ENCODE peak calls at places on chromosome 10, in nine cellular contexts. P is lower leg skin, O is tibial artery, B is upper lobe of right lung, X is bronchial epithelial cell, M is cardiac muscle cell, T is AG10803, N is HCT116, L is fibroblast of lung. D is an unnamed sample.

GRCh38 chr10:101834341-101834740 is 9.3 kb downstream of the KCNIP2 start:
- DNase-seq in P (no peak), O (peak), B (peak), X (no peak), M (no peak), T (no peak), N (no peak), L (no peak), D (no peak)

GRCh38 chr10:115432188-115432819 is 339.1 kb downstream of the ATRNL1 start:
- DNase-seq in P (no peak), O (no peak), B (no peak), X (peak), M (peak), T (peak), N (peak), L (peak), D (peak)

GRCh38 chr10:3195706-3196105 is 23.1 kb upstream of the PITRM1 start:
- DNase-seq in P (no peak), O (no peak), B (no peak), X (no peak), M (no peak), T (no peak), N (no peak), L (no peak), D (no peak)

GRCh38 chr10:131101011-131101410 is 210.5 kb downstream of the TCERG1L start:
- DNase-seq in P (no peak), O (no peak), B (no peak), X (no peak), M (no peak), T (no peak), N (no peak), L (no peak), D (no peak)

GRCh38 chr10:121710971-121711370 is 112.7 kb upstream of the FGFR2 start:
- DNase-seq in P (no peak), O (no peak), B (no peak), X (no peak), M (no peak), T (no peak), N (no peak), L (no peak), D (no peak)

GRCh38 chr10:123558651-123559050 is 107.5 kb upstream of the GPR26 start:
- DNase-seq in P (peak), O (no peak), B (no peak), X (no peak), M (no peak), T (no peak), N (no peak), L (no peak), D (no peak)

GRCh38 chr10:43049081-43049551 is 27.8 kb upstream of the RET start:
- DNase-seq in P (peak), O (no peak), B (peak), X (no peak), M (no peak), T (no peak), N (no peak), L (no peak), D (no peak)

GRCh38 chr10:126904807-126905686 is at the start of gene DOCK1:
- DNase-seq in P (peak), O (peak), B (peak), X (peak), M (peak), T (peak), N (peak), L (peak), D (peak)

GRCh38 chr10:52703451-52703850 is 69.1 kb downstream of the MBL2 start:
- DNase-seq in P (no peak), O (no peak), B (no peak), X (peak), M (no peak), T (no peak), N (no peak), L (no peak), D (no peak)

GRCh38 chr10:52706347-52707070 is 66.1 kb downstream of the MBL2 start:
- DNase-seq in P (no peak), O (no peak), B (no peak), X (no peak), M (peak), T (peak), N (no peak), L (no peak), D (no peak)

GRCh38 chr10:52701647-52702046 is 70.9 kb downstream of the MBL2 start:
- DNase-seq in P (no peak), O (no peak), B (no peak), X (no peak), M (no peak), T (no peak), N (no peak), L (peak), D (peak)

GRCh38 chr10:52703898-52704297 is 68.7 kb downstream of the MBL2 start:
- DNase-seq in P (no peak), O (no peak), B (no peak), X (no peak), M (peak), T (no peak), N (no peak), L (no peak), D (no peak)
- H3K4me3 ChIP-seq in P (no peak), O (no peak), B (no peak), X (no peak), M (no peak), T (no peak), N (no peak), L (no peak), D (no peak)

DNA sequence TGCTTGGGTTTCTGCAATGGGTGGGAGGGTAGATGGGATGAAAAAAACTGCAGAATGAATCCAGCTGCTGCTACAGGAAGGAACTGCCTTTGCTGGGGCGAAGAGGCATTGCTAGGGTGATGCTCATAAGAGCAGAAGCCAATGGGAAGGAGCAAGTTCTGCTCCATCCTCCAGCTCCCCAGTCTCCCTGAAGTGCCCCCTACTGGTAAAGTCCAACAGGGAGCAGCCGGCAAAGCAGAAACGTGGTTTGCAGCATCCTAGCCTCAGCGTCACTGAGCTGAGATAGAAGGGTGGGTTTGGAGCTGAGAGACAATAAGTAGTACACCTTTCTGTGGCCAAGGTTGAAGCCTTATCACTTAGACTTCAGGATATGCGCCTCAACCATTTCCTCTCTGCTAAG is 220.5 kb downstream of the CCSER2 start:
- DNase-seq in P (no peak), O (no peak), B (no peak), X (no peak), M (no peak), T (no peak), N (no peak), L (no peak), D (no peak)
- TF ChIP-seq CTCF in P (no peak), O (no peak), B (no peak), X (peak), M (peak), T (peak), N (peak), L (peak), D (peak)

GRCh38 chr10:53841746-53842145 is 959.3 kb downstream of the PCDH15 start:
- DNase-seq in P (no peak), O (no peak), B (no peak), X (no peak), M (no peak), T (no peak), N (no peak), L (no peak), D (no peak)
- H3K4me3 ChIP-seq in P (no peak), O (no peak), B (no peak), X (no peak), M (no peak), T (no peak), N (no peak), L (no peak), D (no peak)

GRCh38 chr10:84216834-84217233 is 8.5 kb downstream of the LRIT2 start:
- DNase-seq in P (peak), O (no peak), B (no peak), X (no peak), M (no peak), T (no peak), N (no peak), L (no peak), D (no peak)

GRCh38 chr10:84214046-84214572 is 11.2 kb downstream of the LRIT2 start:
- DNase-seq in P (peak), O (no peak), B (no peak), X (no peak), M (no peak), T (no peak), N (no peak), L (no peak), D (no peak)

GRCh38 chr10:84213076-84213475 is 12.3 kb downstream of the LRIT2 start:
- DNase-seq in P (peak), O (no peak), B (no peak), X (no peak), M (no peak), T (no peak), N (no peak), L (no peak), D (no peak)

GRCh38 chr10:84212015-84212414 is 13.3 kb downstream of the LRIT2 start:
- DNase-seq in P (peak), O (no peak), B (no peak), X (no peak), M (no peak), T (no peak), N (no peak), L (no peak), D (no peak)

GRCh38 chr10:84214612-84215235 is 10.6 kb downstream of the LRIT2 start:
- DNase-seq in P (peak), O (no peak), B (no peak), X (peak), M (peak), T (no peak), N (peak), L (no peak), D (no peak)
- TF ChIP-seq CTCF in P (no peak), O (no peak), B (peak), X (peak), M (peak), T (peak), N (peak), L (no peak), D (peak)

DNA sequence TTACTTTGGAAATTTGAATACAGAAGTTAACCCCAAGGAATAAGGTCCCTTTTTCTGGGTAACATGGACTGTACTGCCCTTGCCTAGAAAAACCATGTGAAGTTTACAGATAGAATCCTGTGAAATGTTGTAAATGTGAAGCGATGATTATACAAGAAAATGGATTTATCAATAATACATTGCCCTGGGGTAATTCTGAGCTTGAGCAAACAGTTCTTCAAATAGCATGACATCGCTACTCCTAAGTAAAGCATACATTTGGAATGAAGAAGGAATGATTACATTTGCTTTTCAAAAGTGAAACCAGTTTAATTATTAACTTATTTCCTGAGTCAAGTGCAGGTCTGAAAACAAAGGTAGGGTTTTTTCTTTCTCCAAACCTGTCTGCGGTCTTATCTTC is 43.3 kb upstream of the FZD8 start:
- DNase-seq in P (no peak), O (no peak), B (no peak), X (peak), M (no peak), T (no peak), N (no peak), L (no peak), D (no peak)
- H3K4me3 ChIP-seq in P (no peak), O (no peak), B (no peak), X (no peak), M (no peak), T (no peak), N (no peak), L (no peak), D (no peak)

GRCh38 chr10:74153123-74153522 is 2.1 kb downstream of the ADK start:
- DNase-seq in P (no peak), O (no peak), B (no peak), X (peak), M (peak), T (peak), N (peak), L (peak), D (peak)
- TF ChIP-seq CTCF in P (no peak), O (peak), B (peak), X (peak), M (peak), T (peak), N (peak), L (peak), D (peak)

GRCh38 chr10:117534321-117535044 is 8.1 kb upstream of the EMX2 start:
- DNase-seq in P (peak), O (no peak), B (no peak), X (no peak), M (no peak), T (no peak), N (no peak), L (no peak), D (peak)

GRCh38 chr10:117533507-117534281 is 8.9 kb upstream of the EMX2 start:
- DNase-seq in P (peak), O (no peak), B (no peak), X (no peak), M (no peak), T (no peak), N (no peak), L (no peak), D (peak)

GRCh38 chr10:117535752-117536358 is 6.7 kb upstream of the EMX2 start:
- DNase-seq in P (peak), O (no peak), B (no peak), X (no peak), M (no peak), T (no peak), N (no peak), L (no peak), D (no peak)

GRCh38 chr10:117536359-117536861 is 6.1 kb upstream of the EMX2 start:
- DNase-seq in P (peak), O (no peak), B (no peak), X (no peak), M (no peak), T (no peak), N (no peak), L (no peak), D (peak)

GRCh38 chr10:117535045-117535751 is 7.3 kb upstream of the EMX2 start:
- DNase-seq in P (peak), O (no peak), B (no peak), X (no peak), M (no peak), T (no peak), N (no peak), L (no peak), D (peak)
- H3K4me3 ChIP-seq in P (no peak), O (peak), B (no peak), X (no peak), M (peak), T (peak), N (no peak), L (no peak), D (peak)

D was measured in fibroblast of villous mesenchyme.